ENCODE peak calls at places on chromosomes 7 and 10, in four cellular contexts. W is upper lobe of right lung; U is CD8-positive, alpha-beta memory T cell; F is cardiac muscle cell. B is an unnamed sample. For H3K4me1, the result is how much of the 10 kb centered on the place peaks cover.

GRCh38 chr10:20672724-20673123 is 224.4 kb downstream of the NEBL start:
- DNase-seq in W (no peak), U (no peak), F (no peak), B (no peak)

GRCh38 chr10:7945025-7945424 is 109.5 kb upstream of the GATA3 start:
- DNase-seq in W (no peak), U (no peak), F (no peak), B (no peak)

GRCh38 chr10:132554991-132555647 is 17.5 kb downstream of the INPP5A start:
- DNase-seq in W (peak), U (peak), F (no peak), B (no peak)

GRCh38 chr10:72567421-72567820 is 58.5 kb downstream of the MICU1 start:
- DNase-seq in W (no peak), U (no peak), F (no peak), B (peak)

GRCh38 chr10:18583575-18584270 is 67.7 kb downstream of the NSUN6 start:
- DNase-seq in W (no peak), U (no peak), F (no peak), B (no peak)

GRCh38 chr10:2899246-2899645 is 168.1 kb upstream of the PFKP start:
- DNase-seq in W (no peak), U (no peak), F (no peak), B (no peak)

GRCh38 chr10:11379771-11380170 is 231.7 kb downstream of the USP6NL start:
- DNase-seq in W (no peak), U (no peak), F (no peak), B (no peak)

GRCh38 chr7:16026253-16027020 is 340.0 kb upstream of the MEOX2 start:
- DNase-seq in W (no peak), U (no peak), F (no peak), B (no peak)

GRCh38 chr7:35646289-35647033 is 48.5 kb downstream of the HERPUD2 start:
- DNase-seq in W (no peak), U (no peak), F (no peak), B (no peak)

GRCh38 chr7:32069251-32069650 is 956 bp downstream of the PDE1C start:
- DNase-seq in W (no peak), U (no peak), F (no peak), B (no peak)

GRCh38 chr10:47143072-47143471 is 156.9 kb upstream of the GDF10 start:
- DNase-seq in W (no peak), U (no peak), F (no peak), B (no peak)

GRCh38 chr10:69061305-69062161 is 26.4 kb upstream of the SRGN start:
- DNase-seq in W (peak), U (peak), F (no peak), B (no peak)

GRCh38 chr10:60985946-60986345 is 42.0 kb upstream of the RHOBTB1 start:
- DNase-seq in W (no peak), U (no peak), F (no peak), B (no peak)

GRCh38 chr7:98978672-98979071 is 100.3 kb downstream of the TRRAP start:
- DNase-seq in W (peak), U (no peak), F (no peak), B (no peak)

GRCh38 chr10:75538144-75538543 is 106.7 kb downstream of the LRMDA start:
- DNase-seq in W (no peak), U (no peak), F (no peak), B (no peak)

GRCh38 chr10:18793951-18794350 is 134.7 kb downstream of the ARL5B start:
- DNase-seq in W (no peak), U (no peak), F (peak), B (peak)

GRCh38 chr7:157471259-157472125 is 134.7 kb downstream of the DNAJB6 start:
- DNase-seq in W (no peak), U (peak), F (no peak), B (no peak)

GRCh38 chr7:105656922-105657521 is 75.7 kb upstream of the EFCAB10 start:
- DNase-seq in W (no peak), U (peak), F (peak), B (peak)

GRCh38 chr7:35694161-35694783 is 663 bp downstream of the HERPUD2 start:
- DNase-seq in W (no peak), U (no peak), F (no peak), B (no peak)

GRCh38 chr10:69801094-69801433 is 642 bp upstream of the COL13A1 start:
- DNase-seq in W (peak), U (no peak), F (peak), B (peak)

GRCh38 chr7:391961-392524 is 102.1 kb downstream of the FOXL3 start:
- DNase-seq in W (no peak), U (peak), F (no peak), B (no peak)

GRCh38 chr7:86914468-86915054 is 144.9 kb downstream of the ELAPOR2 start:
- DNase-seq in W (no peak), U (no peak), F (peak), B (no peak)

GRCh38 chr10:76049581-76050290 is 618.3 kb downstream of the LRMDA start:
- DNase-seq in W (no peak), U (no peak), F (no peak), B (no peak)

GRCh38 chr10:43199684-43200537 is 61.7 kb downstream of the CSGALNACT2 start:
- DNase-seq in W (peak), U (no peak), F (no peak), B (no peak)

GRCh38 chr10:60942604-60943269 is 1.2 kb downstream of the RHOBTB1 start:
- DNase-seq in W (peak), U (no peak), F (peak), B (no peak)

GRCh38 chr7:854118-854775 is 22.0 kb downstream of the SUN1 start:
- DNase-seq in W (no peak), U (no peak), F (no peak), B (no peak)

GRCh38 chr7:159094919-159095915 is 49.5 kb downstream of the VIPR2 start:
- DNase-seq in W (peak), U (no peak), F (no peak), B (no peak)

GRCh38 chr7:79337722-79338121 is 115.7 kb downstream of the MAGI2 start:
- DNase-seq in W (no peak), U (no peak), F (peak), B (no peak)

GRCh38 chr10:65482848-65483247 is 1443.0 kb upstream of the LRRTM3 start:
- DNase-seq in W (no peak), U (no peak), F (no peak), B (no peak)

GRCh38 chr10:80471009-80471408 is 16.9 kb downstream of the TSPAN14 start:
- DNase-seq in W (no peak), U (no peak), F (no peak), B (no peak)
- H3K4me1 ChIP-seq in W (half or more), U (half or more), F (under half), B (half or more)

GRCh38 chr10:13743101-13743693 is 156.4 kb downstream of the PRPF18 start:
- DNase-seq in W (no peak), U (no peak), F (no peak), B (no peak)
- H3K4me1 ChIP-seq in W (under half), U (under half), F (under half), B (under half)

DNA sequence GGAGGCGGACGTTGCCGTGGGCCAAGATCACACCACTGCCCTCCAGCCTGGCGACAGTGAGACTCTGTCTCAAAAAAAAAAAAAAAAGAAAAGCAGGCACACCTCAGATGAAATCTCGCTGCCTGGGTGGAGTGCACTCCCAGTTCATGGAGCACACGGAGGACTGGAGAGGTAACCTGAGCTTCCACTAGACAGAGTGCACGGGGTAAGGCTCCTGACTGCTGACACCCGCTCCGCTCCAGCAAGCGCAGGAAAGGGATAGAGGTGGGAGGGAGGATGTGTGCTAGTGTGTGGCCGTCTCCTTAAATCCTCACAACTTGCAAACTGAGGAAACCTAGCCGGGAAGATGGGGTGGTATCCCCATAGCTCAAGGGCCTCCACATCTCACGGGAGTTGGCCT is 50.8 kb downstream of the FAM53B start:
- DNase-seq in W (no peak), U (no peak), F (peak), B (no peak)
- H3K4me1 ChIP-seq in W (under half), U (half or more), F (under half), B (under half)

GRCh38 chr7:50274361-50274760 is 30.2 kb upstream of the IKZF1 start:
- DNase-seq in W (no peak), U (no peak), F (no peak), B (no peak)

GRCh38 chr7:50273870-50274269 is 30.6 kb upstream of the IKZF1 start:
- DNase-seq in W (no peak), U (no peak), F (no peak), B (no peak)

GRCh38 chr7:50272808-50273207 is 31.7 kb upstream of the IKZF1 start:
- DNase-seq in W (no peak), U (no peak), F (no peak), B (no peak)

GRCh38 chr7:50275430-50275829 is 29.1 kb upstream of the IKZF1 start:
- DNase-seq in W (no peak), U (no peak), F (no peak), B (no peak)

GRCh38 chr7:50273301-50273700 is 31.2 kb upstream of the IKZF1 start:
- DNase-seq in W (no peak), U (no peak), F (no peak), B (no peak)
- H3K4me1 ChIP-seq in W (under half), U (half or more), F (under half), B (under half)